ENCODE peak calls at places on chromosomes 3 and 15, in five cellular contexts. Y, P, Z, T and M are unnamed samples. For H3K4me1 and H3K27me3, the result is how much of the 10 kb centered on the place peaks cover.

GRCh38 chr15:75198560-75199346 is 2.9 kb upstream of the C15orf39 start:
- DNase-seq in Y (no peak), P (no peak), Z (no peak), T (peak), M (no peak)

GRCh38 chr3:149004622-149005021 is 13.3 kb downstream of the GYG1 start:
- DNase-seq in Y (peak), P (no peak), Z (no peak), T (no peak), M (peak)

GRCh38 chr3:71176366-71176765 is 407.2 kb downstream of the FOXP1 start:
- DNase-seq in Y (no peak), P (no peak), Z (no peak), T (no peak), M (no peak)

GRCh38 chr3:45635475-45636256 is 41.1 kb downstream of the LIMD1 start:
- DNase-seq in Y (no peak), P (no peak), Z (no peak), T (no peak), M (peak)

GRCh38 chr3:45803252-45803935 is 7.1 kb upstream of the SLC6A20 start:
- DNase-seq in Y (no peak), P (no peak), Z (no peak), T (no peak), M (no peak)

GRCh38 chr15:47513496-47513895 is 203.8 kb upstream of the SEMA6D start:
- DNase-seq in Y (no peak), P (no peak), Z (no peak), T (no peak), M (no peak)

GRCh38 chr3:189937302-189938255 is 183.1 kb downstream of the P3H2 start:
- DNase-seq in Y (no peak), P (no peak), Z (no peak), T (no peak), M (no peak)

GRCh38 chr3:154904328-154904727 is 175.8 kb upstream of the MME start:
- DNase-seq in Y (no peak), P (no peak), Z (no peak), T (no peak), M (no peak)

GRCh38 chr3:25662921-25663320 is 1.8 kb downstream of the TOP2B start:
- DNase-seq in Y (no peak), P (no peak), Z (no peak), T (no peak), M (no peak)

DNA sequence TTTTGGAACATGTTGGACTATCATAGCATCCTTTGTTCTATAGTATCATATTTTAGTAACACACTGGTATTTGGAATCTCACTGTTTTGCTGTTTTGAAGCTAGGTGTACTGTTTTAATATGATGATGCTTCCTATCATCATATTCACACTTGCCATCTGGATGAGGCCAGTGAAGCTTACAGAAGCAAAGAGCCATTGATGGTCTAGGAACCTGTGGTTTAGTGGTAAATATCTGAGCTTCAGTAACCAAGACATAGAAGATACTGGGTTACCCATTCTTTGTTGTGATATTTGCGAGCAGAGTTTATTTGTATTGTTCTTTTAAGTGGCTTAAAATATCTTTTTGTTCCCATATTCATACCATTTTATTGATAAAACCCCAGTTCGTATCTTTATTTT is 304.1 kb downstream of the SATB1 start:
- DNase-seq in Y (no peak), P (no peak), Z (no peak), T (no peak), M (no peak)
- H3K4me1 ChIP-seq in Y (under half), P (under half), Z (under half), T (under half), M (under half)

GRCh38 chr15:82647835-82648256 is 683 bp upstream of the CPEB1 start:
- DNase-seq in Y (peak), P (no peak), Z (no peak), T (no peak), M (peak)
- H3K27me3 ChIP-seq in Y (under half), P (under half), Z (under half), T (under half), M (under half)

GRCh38 chr15:99485153-99485947 is 80.4 kb upstream of the MEF2A start:
- DNase-seq in Y (no peak), P (no peak), Z (peak), T (peak), M (no peak)
- H3K27ac ChIP-seq in Y (peak), P (peak), Z (peak), T (peak), M (no peak)

GRCh38 chr3:32438596-32439344 is 47.1 kb downstream of the CMTM7 start:
- DNase-seq in Y (no peak), P (no peak), Z (no peak), T (peak), M (no peak)

GRCh38 chr3:32436816-32437189 is 45.1 kb downstream of the CMTM7 start:
- DNase-seq in Y (no peak), P (no peak), Z (no peak), T (peak), M (no peak)

GRCh38 chr3:32434206-32434605 is 42.6 kb downstream of the CMTM7 start:
- DNase-seq in Y (no peak), P (no peak), Z (no peak), T (peak), M (no peak)

GRCh38 chr3:32437898-32438297 is 46.2 kb downstream of the CMTM7 start:
- DNase-seq in Y (no peak), P (no peak), Z (no peak), T (peak), M (no peak)

DNA sequence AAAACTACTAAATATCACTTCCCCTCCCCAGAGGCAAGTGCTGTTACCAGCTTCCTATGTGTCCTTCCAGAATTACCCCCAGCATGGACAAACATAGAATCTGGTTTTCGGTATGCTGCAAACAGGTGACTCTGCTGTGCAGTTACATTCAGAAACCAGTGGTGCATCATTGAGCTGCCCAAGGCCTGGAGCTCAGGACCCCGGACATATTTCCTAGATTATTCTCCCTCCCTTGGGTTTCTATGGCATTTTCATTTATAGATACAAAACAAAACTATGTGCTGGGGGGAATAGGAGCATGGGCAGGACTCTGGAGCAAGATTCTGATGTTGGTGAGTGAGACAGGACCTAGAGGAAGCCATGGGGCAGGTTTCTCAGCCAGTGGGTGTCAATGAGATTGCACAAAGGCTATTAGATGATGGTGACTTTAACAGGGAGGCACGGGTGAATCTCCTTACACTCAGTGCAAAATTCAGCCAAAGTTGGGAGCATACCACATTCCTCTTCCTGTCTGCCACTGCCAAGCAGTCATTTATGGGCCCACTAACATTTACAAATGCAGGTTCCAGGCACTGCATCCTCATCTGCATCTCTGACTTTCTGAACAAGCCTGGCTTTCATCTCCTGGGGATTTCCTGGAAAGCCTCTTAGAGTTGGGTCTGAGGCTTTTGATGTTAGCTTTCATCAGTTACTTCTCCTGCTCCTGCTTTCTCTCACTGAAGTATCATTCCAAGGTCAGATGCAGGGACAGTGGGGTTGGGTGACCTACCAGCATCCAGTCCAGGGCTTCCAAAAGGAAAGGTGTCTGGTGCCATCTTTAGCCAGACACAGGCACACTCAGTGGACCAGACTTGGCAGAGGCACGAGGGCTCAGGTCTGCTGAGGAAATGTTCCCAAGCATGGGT is 44.5 kb downstream of the CMTM7 start:
- DNase-seq in Y (no peak), P (no peak), Z (no peak), T (peak), M (no peak)
- H3K4me1 ChIP-seq in Y (under half), P (under half), Z (under half), T (under half), M (under half)

GRCh38 chr3:107855710-107856109 is 235.1 kb downstream of the CD47 start:
- DNase-seq in Y (no peak), P (no peak), Z (no peak), T (no peak), M (no peak)
- H3K27me3 ChIP-seq in Y (under half), P (under half), Z (under half), T (under half), M (under half)

DNA sequence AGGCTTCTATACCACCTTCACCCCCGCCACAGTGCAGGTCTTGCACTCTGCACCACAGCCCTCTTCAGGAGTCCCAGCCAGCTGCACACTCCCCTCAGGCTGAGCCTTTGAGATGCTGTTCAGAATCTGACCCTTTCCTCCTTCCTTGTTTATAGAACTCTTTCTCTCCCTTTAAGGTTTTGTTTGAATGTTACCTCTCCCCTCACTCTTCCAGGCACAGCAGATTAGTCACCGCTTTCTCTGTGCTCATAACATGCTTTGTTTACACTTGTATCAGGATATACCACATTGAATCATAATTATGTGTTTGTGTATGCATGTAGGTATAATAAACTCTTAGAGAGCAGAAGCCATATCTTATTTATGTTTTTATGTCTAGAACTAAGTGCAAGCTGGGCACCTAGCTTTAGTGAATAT is 168.4 kb upstream of the BCL6 start:
- DNase-seq in Y (no peak), P (no peak), Z (no peak), T (no peak), M (no peak)
- H3K27ac ChIP-seq in Y (peak), P (no peak), Z (peak), T (no peak), M (no peak)

DNA sequence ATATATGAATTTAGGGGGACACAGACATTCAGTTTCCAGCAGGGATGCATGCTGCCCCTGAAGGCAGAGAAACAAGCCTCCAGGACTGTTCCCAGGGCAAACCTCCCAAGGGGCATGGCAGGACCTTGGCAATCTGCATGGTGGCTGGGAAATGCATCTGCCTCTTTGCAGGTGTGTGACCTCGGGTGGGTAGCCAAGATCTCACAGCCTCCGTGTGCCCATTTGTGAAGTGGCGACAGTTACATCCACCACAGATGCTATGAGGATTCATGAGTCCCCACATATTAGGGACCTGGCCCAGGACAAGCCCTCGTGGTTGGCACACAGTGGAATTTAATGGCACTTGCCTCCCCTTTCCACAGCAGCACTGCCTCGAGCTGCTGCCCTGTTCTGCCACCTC is 29.9 kb downstream of the SLC28A1 start:
- DNase-seq in Y (no peak), P (no peak), Z (no peak), T (no peak), M (peak)
- H3K4me1 ChIP-seq in Y (half or more), P (under half), Z (under half), T (under half), M (half or more)